ENCODE peak calls at places on chromosomes 12 and 14, in five cellular contexts. A, X, B, I and Z are unnamed samples.

GRCh38 chr12:70648191-70648590 is 11.0 kb upstream of the PTPRB start:
- DNase-seq in A (peak; percentile 33), B (no peak), I (no peak), X (peak; percentile 62), Z (no peak)

GRCh38 chr12:71536279-71536938 is 96.8 kb downstream of the LGR5 start:
- DNase-seq in X (no peak), I (no peak), A (no peak), B (no peak), Z (no peak)

GRCh38 chr14:88463318-88463717 is 77.9 kb downstream of the SPATA7 start:
- DNase-seq in I (no peak), A (peak; percentile 21), X (peak; percentile 47), B (no peak), Z (no peak)

GRCh38 chr14:99255621-99256482 is 16.1 kb downstream of the BCL11B start:
- DNase-seq in X (no peak), I (no peak), A (no peak), B (no peak), Z (no peak)

GRCh38 chr14:103418508-103418818 is 33.2 kb downstream of the MARK3 start:
- DNase-seq in X (peak; percentile 79), A (peak; percentile 62), B (no peak), I (no peak), Z (no peak)

GRCh38 chr12:121240484-121241202 is 30.7 kb downstream of the P2RX4 start:
- DNase-seq in A (no peak), B (no peak), X (no peak), I (no peak), Z (peak; percentile 89)

GRCh38 chr14:36014236-36014635 is 162.3 kb downstream of the PTCSC3 start:
- DNase-seq in X (no peak), A (no peak), B (no peak), I (no peak), Z (no peak)

GRCh38 chr14:22071001-22071400 is 397.4 kb upstream of the OR4E1 start:
- DNase-seq in A (no peak), X (no peak), B (no peak), I (no peak), Z (peak; percentile 56)

GRCh38 chr14:68897559-68898160 is 81.4 kb downstream of the ACTN1 start:
- DNase-seq in X (no peak), B (no peak), I (no peak), A (no peak), Z (no peak)

GRCh38 chr12:93183940-93184663 is 193.6 kb upstream of the NUDT4 start:
- DNase-seq in A (no peak), I (no peak), X (peak; percentile 62), B (no peak), Z (no peak)

GRCh38 chr14:67883717-67884116 is 64.1 kb downstream of the RAD51B start:
- DNase-seq in B (peak; percentile 3), X (peak; percentile 54), I (no peak), A (peak; percentile 15), Z (no peak)

GRCh38 chr14:26526132-26526531 is 71.7 kb downstream of the NOVA1 start:
- DNase-seq in X (peak; percentile 27), B (no peak), I (no peak), A (no peak), Z (no peak)

GRCh38 chr12:108448246-108448645 is 66.8 kb upstream of the FICD start:
- DNase-seq in I (no peak), A (no peak), B (no peak), X (no peak), Z (no peak)

GRCh38 chr14:29710015-29710414 is 217.6 kb downstream of the PRKD1 start:
- DNase-seq in A (no peak), X (peak; percentile 37), I (no peak), B (no peak), Z (no peak)

GRCh38 chr12:32921397-32921796 is 24.8 kb upstream of the PKP2 start:
- DNase-seq in A (no peak), X (peak; percentile 69), I (no peak), B (no peak), Z (no peak)

GRCh38 chr12:34394211-34395055 is 372.1 kb downstream of the ALG10 start:
- DNase-seq in B (no peak), A (no peak), I (no peak), X (no peak), Z (peak; percentile 17)

GRCh38 chr12:53750812-53751335 is 905 bp downstream of the CISTR start:
- DNase-seq in A (no peak), B (no peak), I (no peak), X (peak; percentile 9), Z (no peak)

GRCh38 chr14:38286481-38286880 is 30.6 kb upstream of the CLEC14A start:
- DNase-seq in A (no peak), B (no peak), I (no peak), X (peak; percentile 23), Z (no peak)

DNA sequence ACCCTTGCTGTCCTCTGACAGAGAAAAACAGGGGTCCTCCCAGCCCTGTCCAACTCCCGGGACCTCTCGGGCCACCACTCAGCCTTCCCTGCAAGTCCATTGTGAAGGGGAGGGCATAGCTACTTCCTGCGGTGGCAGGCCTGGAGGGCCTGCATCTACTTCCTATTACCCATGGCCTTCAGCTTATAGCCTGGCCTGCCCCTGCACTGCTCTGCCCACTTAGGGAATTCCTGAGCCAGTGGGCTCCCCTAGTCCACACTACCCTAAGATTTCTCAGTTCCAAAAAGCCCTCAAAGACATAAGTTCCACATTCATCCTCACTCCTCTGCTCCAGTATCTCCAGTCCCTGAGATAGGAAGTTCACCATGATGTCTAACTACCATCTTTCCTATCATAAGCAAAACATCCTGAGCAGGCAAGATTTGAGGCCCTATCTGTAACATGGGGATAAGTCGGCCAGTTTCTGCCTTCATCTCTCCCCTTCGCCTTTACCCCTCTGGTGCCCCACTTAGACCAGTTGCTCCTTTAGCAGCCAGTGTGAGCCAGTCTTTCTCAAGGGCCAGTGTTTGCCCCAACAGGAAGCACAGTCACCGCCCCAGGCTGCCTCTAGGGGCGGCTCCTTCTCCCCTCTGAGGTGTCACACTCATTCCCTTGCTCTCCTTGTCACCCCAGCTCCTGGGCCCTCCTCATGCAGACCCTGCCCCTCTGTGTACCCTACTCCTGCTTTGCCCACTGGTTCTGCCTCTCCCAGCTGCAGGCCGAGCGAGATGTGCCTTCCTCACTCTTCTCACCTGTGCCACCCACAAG is 10.9 kb downstream of the HDAC7 start:
- DNase-seq in I (no peak), A (peak; percentile 41), B (no peak), X (peak; percentile 58), Z (peak; percentile 41)
- TF ChIP-seq CTCF in I (no peak), A (peak; percentile 65), B (no peak), X (peak; percentile 36), Z (peak; percentile 25)

GRCh38 chr14:44166611-44167010 is 340.5 kb downstream of the FSCB start:
- DNase-seq in B (no peak), I (no peak), A (no peak), X (no peak), Z (no peak)

GRCh38 chr14:44163946-44164345 is 343.1 kb downstream of the FSCB start:
- DNase-seq in B (no peak), X (peak; percentile 37), A (no peak), I (no peak), Z (no peak)

GRCh38 chr14:44165286-44165685 is 341.8 kb downstream of the FSCB start:
- DNase-seq in X (no peak), A (no peak), B (no peak), I (no peak), Z (no peak)

DNA sequence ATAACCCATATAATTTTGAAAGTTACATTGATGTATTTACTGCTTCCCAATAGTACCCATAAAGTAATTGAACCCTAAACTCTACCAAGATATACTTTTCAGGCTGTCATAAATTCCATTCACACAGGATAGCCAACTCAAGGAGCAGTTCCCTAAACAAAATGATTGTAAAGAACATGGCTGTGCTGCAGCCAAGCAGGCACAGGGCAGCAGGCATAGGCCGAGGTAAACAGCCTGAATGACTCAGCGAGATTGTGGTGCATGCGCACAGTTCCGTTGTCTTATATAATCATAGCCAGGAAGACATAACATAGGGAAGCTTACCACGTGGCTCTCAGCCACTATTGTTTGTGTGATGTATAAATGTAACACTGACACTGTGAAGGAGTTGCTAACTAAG is 344.9 kb downstream of the FSCB start:
- DNase-seq in I (no peak), A (no peak), X (no peak), B (no peak), Z (no peak)
- TF ChIP-seq CTCF in I (no peak), A (no peak), X (no peak), B (no peak), Z (no peak)

GRCh38 chr14:71320734-71321555 is 413.7 kb downstream of the PCNX1 start:
- DNase-seq in X (peak; percentile 58), A (peak; percentile 29), I (peak; percentile 51), B (no peak), Z (peak; percentile 49)
- TF ChIP-seq CTCF in X (no peak), A (peak; percentile 17), I (no peak), B (no peak), Z (no peak)

GRCh38 chr14:65444230-65444629 is 31.7 kb downstream of the FUT8 start:
- DNase-seq in B (no peak), I (no peak), X (no peak), A (no peak), Z (no peak)
- TF ChIP-seq CTCF in B (no peak), I (no peak), X (no peak), A (no peak), Z (no peak)

GRCh38 chr12:94565683-94566082 is 84.7 kb downstream of the TMCC3 start:
- DNase-seq in I (no peak), B (no peak), X (no peak), A (no peak), Z (no peak)
- TF ChIP-seq CTCF in I (no peak), B (no peak), X (no peak), A (no peak), Z (no peak)

GRCh38 chr12:77218278-77218677 is 152.9 kb upstream of the E2F7 start:
- DNase-seq in B (peak; percentile 42), A (no peak), I (no peak), X (no peak), Z (no peak)

GRCh38 chr12:77210724-77211123 is 145.4 kb upstream of the E2F7 start:
- DNase-seq in B (no peak), X (no peak), I (no peak), A (no peak), Z (no peak)

GRCh38 chr12:77214136-77214535 is 148.8 kb upstream of the E2F7 start:
- DNase-seq in B (no peak), A (peak; percentile 60), X (peak; percentile 24), I (no peak), Z (no peak)

DNA sequence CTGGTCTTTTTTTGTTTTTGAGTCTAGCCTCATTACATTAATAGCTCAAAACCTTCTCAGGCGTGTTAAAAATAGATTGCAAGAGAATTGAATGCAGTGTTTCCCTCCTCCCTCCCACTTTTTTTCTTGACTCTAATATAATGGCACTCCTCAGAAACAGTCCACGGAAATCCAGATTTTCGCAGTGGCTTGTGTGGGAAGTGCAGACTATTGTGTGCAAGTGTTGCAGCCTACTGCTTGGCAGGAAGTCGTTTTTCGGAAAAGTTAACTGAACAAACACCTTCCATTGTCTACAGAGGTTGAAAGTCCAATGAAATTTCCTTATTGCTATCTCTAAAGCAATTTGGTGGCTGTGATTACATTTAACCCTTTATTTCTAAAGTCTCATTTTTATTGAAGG is 147.9 kb upstream of the E2F7 start:
- DNase-seq in B (no peak), I (no peak), X (peak; percentile 15), A (no peak), Z (no peak)
- TF ChIP-seq CTCF in B (no peak), I (no peak), X (no peak), A (no peak), Z (no peak)

DNA sequence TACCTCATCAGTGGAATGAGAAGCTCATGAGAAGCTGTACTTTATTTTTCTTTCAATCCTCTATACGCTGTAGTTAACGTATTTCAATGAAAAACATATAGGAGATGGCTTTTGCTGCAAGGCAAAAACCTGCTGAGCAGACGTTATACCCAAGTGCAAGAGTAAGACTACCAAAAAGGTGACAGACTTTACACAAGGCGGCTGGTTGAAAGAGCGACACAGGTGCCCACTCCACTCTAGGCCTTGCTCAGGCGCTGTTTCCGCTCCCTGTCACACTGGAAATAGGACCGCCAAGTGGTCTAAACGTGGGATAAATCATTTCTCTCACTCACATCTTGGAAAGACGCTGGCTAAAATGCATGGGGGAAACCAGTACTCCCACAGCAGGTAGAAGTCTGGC is 54.5 kb downstream of the PPP2R5C start:
- DNase-seq in A (no peak), I (no peak), B (no peak), X (no peak), Z (no peak)
- TF ChIP-seq CTCF in A (no peak), I (no peak), B (no peak), X (no peak), Z (no peak)